ENCODE peak calls at places on chromosomes 4 and X, in six cellular contexts. K is HCEC 1CT; Q is CD4-positive, alpha-beta T cell; B is effector memory CD8-positive, alpha-beta T cell; I is T-helper 1 cell; G is GM12865. U is an unnamed sample.

GRCh38 chr4:72591547-72591946 is 22.5 kb upstream of the ADAMTS3 start:
- DNase-seq in K (no peak), Q (no peak), B (no peak), I (no peak), G (no peak), U (no peak)

GRCh38 chrX:134512566-134512965 is 52.6 kb downstream of the HPRT1 start:
- DNase-seq in G (no peak), B (no peak), K (peak; percentile 85), Q (no peak), I (no peak), U (no peak)

GRCh38 chr4:55545133-55545532 is 1.6 kb downstream of the CLOCK start:
- DNase-seq in K (no peak), B (no peak), Q (no peak), I (no peak), G (no peak), U (no peak)

GRCh38 chr4:55161739-55162138 is 36.3 kb upstream of the KDR start:
- DNase-seq in I (no peak), K (no peak), G (no peak), Q (no peak), B (no peak), U (no peak)

GRCh38 chr4:177051473-177052060 is 258.1 kb upstream of the NEIL3 start:
- DNase-seq in I (no peak), B (peak; percentile 6), G (peak; percentile 63), K (no peak), Q (no peak), U (no peak)

GRCh38 chrX:129235903-129236302 is 287.4 kb downstream of the SMARCA1 start:
- DNase-seq in G (no peak), B (no peak), K (no peak), I (no peak), Q (no peak), U (no peak)

GRCh38 chrX:11406109-11406755 is 113.0 kb downstream of the AMELX start:
- DNase-seq in B (no peak), K (peak; percentile 14), G (no peak), Q (no peak), I (no peak), U (no peak)

GRCh38 chr4:88729146-88729755 is 31.6 kb upstream of the NAP1L5 start:
- DNase-seq in Q (no peak), G (no peak), I (no peak), B (no peak), K (no peak), U (no peak)

GRCh38 chr4:3283483-3283882 is 9.3 kb upstream of the RGS12 start:
- DNase-seq in K (no peak), G (no peak), Q (no peak), I (no peak), B (no peak), U (no peak)

GRCh38 chrX:135324463-135324862 is 15.2 kb downstream of the ETDC start:
- DNase-seq in K (no peak), Q (no peak), G (no peak), I (no peak), B (no peak), U (no peak)

GRCh38 chr4:80308466-80308822 is 27.1 kb upstream of the CFAP299 start:
- DNase-seq in I (no peak), B (no peak), G (no peak), K (no peak), Q (no peak), U (no peak)

GRCh38 chr4:185945906-185946305 is 123.0 kb upstream of the TLR3 start:
- DNase-seq in Q (no peak), B (no peak), K (no peak), I (no peak), G (peak; percentile 27), U (no peak)

GRCh38 chrX:11678174-11678573 is 12.5 kb upstream of the ARHGAP6 start:
- DNase-seq in B (no peak), K (no peak), G (peak; percentile 42), I (no peak), Q (no peak), U (peak; percentile 13)

GRCh38 chrX:128634754-128635153 is 582.6 kb upstream of the ACTRT1 start:
- DNase-seq in B (no peak), G (no peak), K (no peak), I (no peak), Q (no peak), U (no peak)

GRCh38 chr4:183600189-183600685 is 58.7 kb downstream of the RWDD4 start:
- DNase-seq in Q (no peak), I (no peak), G (peak; percentile 9), B (no peak), K (no peak), U (no peak)

GRCh38 chr4:24763631-24764302 is 31.6 kb upstream of the SOD3 start:
- DNase-seq in Q (no peak), G (no peak), B (no peak), I (no peak), K (no peak), U (no peak)

GRCh38 chr4:187191676-187192075 is 468.0 kb upstream of the FAT1 start:
- DNase-seq in Q (no peak), B (no peak), I (no peak), G (no peak), K (no peak), U (no peak)

GRCh38 chr4:185134176-185134869 is 8.7 kb upstream of the SLC25A4 start:
- DNase-seq in I (no peak), B (no peak), K (peak; percentile 27), Q (no peak), G (peak; percentile 69), U (no peak)

GRCh38 chr4:74161676-74162450 is 3.9 kb downstream of the MTHFD2L start:
- DNase-seq in I (no peak), B (no peak), K (no peak), Q (no peak), G (no peak), U (no peak)

GRCh38 chr4:78710536-78710935 is 65.6 kb upstream of the BMP2K start:
- DNase-seq in B (no peak), I (no peak), G (no peak), Q (no peak), K (peak; percentile 80), U (no peak)

GRCh38 chr4:55754754-55755350 is 64.7 kb upstream of the EXOC1L start:
- DNase-seq in B (no peak), Q (no peak), G (no peak), K (peak; percentile 80), I (no peak), U (no peak)

GRCh38 chr4:46839128-46839527 is 69.9 kb downstream of the COX7B2 start:
- DNase-seq in B (no peak), Q (no peak), G (peak; percentile 55), K (no peak), I (no peak), U (no peak)

GRCh38 chr4:26029512-26030131 is 115.6 kb downstream of the SMIM20 start:
- DNase-seq in G (peak; percentile 16), B (no peak), I (no peak), K (no peak), Q (no peak), U (no peak)

GRCh38 chr4:8582436-8582835 is 2.2 kb downstream of the GPR78 start:
- DNase-seq in K (no peak), I (no peak), B (no peak), Q (no peak), G (no peak), U (no peak)

GRCh38 chr4:31370866-31371465 is 650.8 kb downstream of the PCDH7 start:
- DNase-seq in G (peak; percentile 46), B (no peak), Q (no peak), K (peak; percentile 3), I (no peak), U (no peak)

GRCh38 chr4:96312049-96312685 is 472.3 kb downstream of the PDHA2 start:
- DNase-seq in Q (no peak), B (no peak), K (no peak), I (no peak), G (no peak), U (no peak)

GRCh38 chrX:85244411-85245210 is 820 bp downstream of the ZNF711 start:
- DNase-seq in B (no peak), K (no peak), I (peak; percentile 0), G (no peak), Q (no peak), U (peak; percentile 28)

GRCh38 chr4:150781108-150781663 is 199.2 kb downstream of the MAB21L2 start:
- DNase-seq in B (no peak), G (no peak), K (no peak), Q (no peak), I (no peak), U (no peak)

GRCh38 chr4:132101526-132101925 is 1047.6 kb upstream of the PCDH10 start:
- DNase-seq in Q (no peak), G (no peak), K (peak; percentile 46), B (no peak), I (no peak), U (no peak)

GRCh38 chr4:1770245-1770644 is 22.8 kb upstream of the FGFR3 start:
- DNase-seq in G (no peak), K (no peak), I (no peak), Q (no peak), B (no peak), U (no peak)

GRCh38 chr4:91837608-91838029 is 466.1 kb upstream of the GRID2 start:
- DNase-seq in K (peak; percentile 49), B (no peak), G (no peak), I (no peak), Q (no peak), U (no peak)

GRCh38 chrX:27444093-27444908 is 18.8 kb downstream of the PPP4R3C start:
- DNase-seq in G (no peak), I (no peak), B (no peak), K (no peak), Q (no peak), U (no peak)